ENCODE peak calls at places on chromosome 19, in six cellular contexts. T, M, C, S, Y and Q are unnamed samples.

GRCh38 chr19:51750381-51751124 is 1.1 kb downstream of the FPR1 start:
- DNase-seq in S (no peak), C (no peak), T (no peak), M (no peak), Y (no peak), Q (no peak)

GRCh38 chr19:3995619-3996018 is 10.4 kb upstream of the EEF2 start:
- DNase-seq in S (no peak), M (no peak), Y (no peak), C (no peak), T (no peak), Q (no peak)

GRCh38 chr19:46849610-46850009 is 1.0 kb downstream of the AP2S1 start:
- DNase-seq in S (no peak), C (no peak), T (no peak), Y (peak; percentile 10), M (no peak), Q (no peak)

GRCh38 chr19:16620584-16620983 is 7.4 kb downstream of the MED26 start:
- DNase-seq in Y (no peak), M (no peak), C (no peak), S (no peak), T (no peak), Q (no peak)

GRCh38 chr19:41255171-41255570 is 9.0 kb upstream of the HNRNPUL1 start:
- DNase-seq in T (no peak), M (no peak), C (no peak), S (no peak), Y (no peak), Q (no peak)

GRCh38 chr19:45404557-45405434 is at the start of gene PPP1R13L:
- DNase-seq in C (peak; percentile 44), S (peak; percentile 76), M (peak; percentile 36), T (peak; percentile 53), Y (peak; percentile 63), Q (peak; percentile 91)

GRCh38 chr19:1009043-1009975 is 9.1 kb downstream of the GRIN3B start:
- DNase-seq in T (peak; percentile 92), S (peak; percentile 68), M (no peak), C (no peak), Y (peak; percentile 50), Q (no peak)

GRCh38 chr19:19039901-19040300 is 6.5 kb downstream of the ARMC6 start:
- DNase-seq in T (no peak), C (no peak), S (no peak), Y (no peak), M (no peak), Q (no peak)

GRCh38 chr19:45164577-45165335 is 4.0 kb upstream of the NKPD1 start:
- DNase-seq in Y (peak; percentile 57), S (peak; percentile 34), M (no peak), T (peak; percentile 47), C (no peak), Q (peak; percentile 53)

GRCh38 chr19:29941828-29942403 is at the start of gene URI1:
- DNase-seq in T (peak; percentile 80), C (peak; percentile 92), Y (peak; percentile 71), S (peak; percentile 86), M (peak; percentile 65), Q (peak; percentile 93)

GRCh38 chr19:45140144-45140503 is 20.7 kb downstream of the NKPD1 start:
- DNase-seq in T (no peak), S (no peak), Y (no peak), M (no peak), C (no peak), Q (no peak)

GRCh38 chr19:7337380-7338194 is 11.2 kb upstream of the ARHGEF18 start:
- DNase-seq in Y (no peak), C (peak; percentile 75), S (no peak), T (no peak), M (no peak), Q (no peak)

GRCh38 chr19:50535672-50536071 is 22.0 kb upstream of the ASPDH start:
- DNase-seq in Y (no peak), S (no peak), T (no peak), C (no peak), M (no peak), Q (no peak)

GRCh38 chr19:35120898-35121297 is 5.3 kb downstream of the FXYD3 start:
- DNase-seq in T (no peak), C (no peak), S (no peak), Y (peak; percentile 25), M (no peak), Q (no peak)

GRCh38 chr19:21439372-21439771 is 42.4 kb downstream of the ZNF493 start:
- DNase-seq in Y (no peak), S (peak; percentile 30), M (no peak), C (no peak), T (peak; percentile 4), Q (peak; percentile 28)

GRCh38 chr19:50432221-50432626 is 468 bp upstream of the MYBPC2 start:
- DNase-seq in C (no peak), Y (no peak), S (no peak), M (no peak), T (no peak), Q (no peak)

GRCh38 chr19:34366670-34367423 is 1.9 kb downstream of the GPI start:
- DNase-seq in T (peak; percentile 88), C (no peak), M (no peak), S (no peak), Y (peak; percentile 90), Q (peak; percentile 88)

GRCh38 chr19:13633109-13633508 is 126.8 kb upstream of the CACNA1A start:
- DNase-seq in S (no peak), Y (peak; percentile 65), M (no peak), C (no peak), T (peak; percentile 95), Q (no peak)

GRCh38 chr19:46809534-46810272 is 21.3 kb upstream of the SLC1A5 start:
- DNase-seq in M (no peak), Y (no peak), T (no peak), C (no peak), S (no peak), Q (no peak)

GRCh38 chr19:29328586-29328985 is 115.6 kb upstream of the UQCRFS1 start:
- DNase-seq in C (no peak), Y (no peak), T (no peak), M (no peak), S (no peak), Q (no peak)

GRCh38 chr19:912181-913079 is 589 bp downstream of the R3HDM4 start:
- DNase-seq in T (no peak), C (no peak), S (no peak), Y (no peak), M (no peak), Q (no peak)

GRCh38 chr19:6161271-6161850 is 25.9 kb downstream of the ACSBG2 start:
- DNase-seq in T (no peak), C (peak; percentile 73), Y (no peak), S (peak; percentile 58), M (no peak), Q (no peak)
- H3K4me3 ChIP-seq in T (no peak overlapping the region), C (no peak overlapping the region), Y (no peak overlapping the region), S (no peak overlapping the region), M (no peak overlapping the region), Q (no peak overlapping the region)

DNA sequence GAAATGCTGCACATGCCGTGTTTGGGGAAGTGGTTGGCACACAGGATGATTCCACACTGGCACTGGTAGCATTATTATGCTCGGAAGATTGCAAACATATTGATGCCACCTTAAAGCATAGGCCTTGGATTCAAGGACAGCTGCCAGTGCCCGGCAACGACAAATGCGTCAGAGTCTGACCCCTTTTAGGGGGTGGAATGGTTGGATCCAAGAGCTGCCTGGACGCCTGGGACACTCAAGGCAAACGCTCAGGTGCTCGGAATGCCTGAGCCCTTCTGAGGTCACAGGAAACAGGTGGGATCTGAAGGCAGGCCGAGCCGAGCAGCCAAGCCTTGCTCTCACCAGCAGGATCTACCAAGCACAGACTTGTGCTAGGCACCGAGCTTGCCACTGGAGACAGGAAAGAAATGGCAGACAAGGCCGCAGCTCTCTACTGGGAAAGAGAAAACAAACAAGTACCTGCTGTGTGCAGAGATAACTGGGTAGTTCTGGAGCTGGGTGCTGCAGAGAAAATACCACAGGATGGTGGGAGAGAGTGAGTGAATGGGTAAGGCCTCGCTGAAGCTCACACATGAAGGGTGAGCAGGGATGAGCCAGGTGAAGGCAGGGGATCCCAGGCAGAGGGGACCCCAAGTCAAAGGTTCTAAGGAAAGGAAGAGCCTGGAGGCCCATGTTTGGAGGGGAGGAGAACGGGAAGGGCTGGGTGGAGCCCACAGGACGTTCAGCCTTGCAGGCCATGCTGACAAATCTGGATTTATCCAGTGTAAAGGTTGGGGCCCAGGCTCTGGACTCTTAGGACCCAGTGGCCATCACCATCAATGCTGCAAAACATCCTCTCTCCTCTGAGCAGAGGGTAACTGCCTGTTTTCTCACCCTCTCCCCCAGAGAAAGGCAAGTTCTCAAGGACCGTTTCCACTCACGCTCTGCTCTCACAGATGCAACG is 9.2 kb downstream of the RANBP3 start:
- DNase-seq in M (no peak), C (no peak), T (no peak), S (no peak), Y (no peak), Q (peak; percentile 71)
- H3K4me3 ChIP-seq in M (peak overlapping the region; percentile 31), C (no peak overlapping the region), T (no peak overlapping the region), S (no peak overlapping the region), Y (no peak overlapping the region), Q (no peak overlapping the region)

GRCh38 chr19:58394821-58395219 is 636 bp upstream of the RNF225 start:
- DNase-seq in M (no peak), T (no peak), Y (no peak), S (no peak), C (no peak), Q (no peak)

GRCh38 chr19:58395220-58395978 is at the start of gene RNF225:
- DNase-seq in Y (no peak), C (peak; percentile 41), T (no peak), M (no peak), S (no peak), Q (no peak)

GRCh38 chr19:58397533-58398037 is 2.1 kb downstream of the RNF225 start:
- DNase-seq in C (peak; percentile 16), T (no peak), S (no peak), M (no peak), Y (no peak), Q (no peak)

GRCh38 chr19:58396691-58397532 is 1.5 kb downstream of the RNF225 start:
- DNase-seq in C (no peak), Y (no peak), T (no peak), M (no peak), S (no peak), Q (no peak)

DNA sequence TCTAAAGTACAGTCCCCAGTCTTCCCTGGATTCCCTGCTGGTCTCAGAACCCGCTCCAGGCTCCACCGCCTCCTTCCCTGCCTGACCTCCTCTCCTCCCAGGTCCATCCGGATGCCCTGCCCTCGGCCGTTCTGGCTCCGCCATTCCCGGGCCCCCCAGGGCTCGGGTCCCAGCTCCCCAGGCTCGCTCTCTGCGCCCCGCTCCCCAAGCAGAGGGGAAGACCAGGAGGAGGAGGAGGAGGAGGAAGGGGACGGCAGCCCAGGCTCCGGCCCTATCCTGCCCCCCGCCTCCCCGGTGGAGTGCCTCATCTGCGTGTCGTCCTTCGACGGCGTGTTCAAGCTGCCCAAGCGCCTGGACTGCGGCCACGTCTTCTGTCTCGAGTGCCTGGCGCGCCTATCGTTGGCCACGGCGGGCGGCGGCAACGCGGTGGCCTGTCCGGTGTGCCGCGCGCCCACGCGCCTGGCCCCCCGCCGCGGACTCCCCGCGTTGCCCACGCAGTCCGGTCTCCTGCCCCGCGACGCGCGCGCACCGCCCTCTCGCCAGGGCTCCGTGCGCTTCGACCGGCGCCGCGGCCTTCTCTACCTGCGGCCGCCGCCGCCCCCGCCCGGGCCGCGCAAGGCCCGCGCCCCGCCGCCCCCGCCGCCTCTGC is 647 bp downstream of the RNF225 start:
- DNase-seq in M (no peak), T (no peak), Y (no peak), C (no peak), S (no peak), Q (peak; percentile 46)
- H3K4me3 ChIP-seq in M (no peak overlapping the region), T (no peak overlapping the region), Y (no peak overlapping the region), C (no peak overlapping the region), S (no peak overlapping the region), Q (no peak overlapping the region)

DNA sequence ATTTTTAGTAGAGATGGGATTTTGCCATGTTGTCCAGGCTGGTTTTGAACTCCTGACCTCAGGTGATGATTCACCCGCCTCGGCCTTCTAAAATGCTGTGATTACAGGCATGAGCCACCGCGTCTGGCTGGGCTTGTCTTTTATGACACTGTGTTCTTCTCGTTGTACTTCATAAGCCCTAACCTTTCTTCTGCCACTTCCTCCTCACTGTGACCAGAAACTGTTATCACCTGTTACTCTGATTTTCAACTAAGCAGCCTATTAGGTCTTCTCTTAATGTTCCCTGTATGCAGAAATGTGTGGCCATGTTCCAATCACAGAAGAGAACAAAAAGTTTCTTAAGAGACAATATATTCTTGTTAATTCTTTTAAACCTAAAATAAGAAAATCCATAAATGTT is 16.4 kb downstream of the ZNF790 start:
- DNase-seq in C (no peak), S (no peak), M (no peak), Y (no peak), T (no peak), Q (no peak)
- H3K4me3 ChIP-seq in C (no peak overlapping the region), S (no peak overlapping the region), M (no peak overlapping the region), Y (no peak overlapping the region), T (no peak overlapping the region), Q (no peak overlapping the region)